ENCODE peak calls at places on chromosomes 4 and X, in nine cellular contexts. L is breast epithelium; F is aorta; H is HepG2; A is GM23248; B is ovary; E is hepatocyte; Y is CD8-positive, alpha-beta memory T cell; K is spleen. V is an unnamed sample.

GRCh38 chr4:183831689-183832088 is 73.4 kb upstream of the STOX2 start:
- DNase-seq in L (no peak), F (no peak), H (no peak), A (no peak), B (no peak), E (no peak), Y (no peak), K (no peak), V (no peak)

GRCh38 chr4:6324999-6325790 is 55.5 kb downstream of the WFS1 start:
- DNase-seq in L (peak; percentile 50), F (no peak), H (no peak), A (peak; percentile 79), B (no peak), E (peak; percentile 57), Y (no peak), K (no peak), V (no peak)

GRCh38 chr4:66052426-66052825 is 382.1 kb upstream of the EPHA5 start:
- DNase-seq in L (no peak), F (no peak), H (no peak), A (no peak), B (no peak), E (no peak), Y (no peak), K (no peak), V (no peak)

GRCh38 chrX:14777484-14777883 is 95.4 kb downstream of the FANCB start:
- DNase-seq in L (no peak), F (no peak), H (no peak), A (peak; percentile 57), B (no peak), E (no peak), Y (no peak), K (no peak), V (no peak)

GRCh38 chr4:146436423-146437162 is 85.1 kb downstream of the SLC10A7 start:
- DNase-seq in L (no peak), F (no peak), H (no peak), A (peak; percentile 54), B (no peak), E (no peak), Y (no peak), K (no peak), V (no peak)

GRCh38 chrX:154373340-154374306 is 811 bp downstream of the FLNA start:
- DNase-seq in L (peak; percentile 89), F (peak; percentile 80), H (peak; percentile 59), A (peak; percentile 76), B (peak; percentile 71), E (peak; percentile 75), Y (no peak), K (no peak), V (no peak)

GRCh38 chrX:6129751-6130150 is 98.9 kb downstream of the NLGN4X start:
- DNase-seq in L (no peak), F (no peak), H (no peak), A (no peak), B (no peak), E (no peak), Y (no peak), K (no peak), V (no peak)

GRCh38 chr4:22389240-22389871 is 126.5 kb downstream of the ADGRA3 start:
- DNase-seq in L (no peak), F (peak; percentile 46), H (peak; percentile 59), A (peak; percentile 83), B (peak; percentile 58), E (peak; percentile 83), Y (peak; percentile 1), K (no peak), V (no peak)

GRCh38 chrX:40908857-40909475 is 173.6 kb upstream of the MED14 start:
- DNase-seq in L (no peak), F (no peak), H (no peak), A (peak; percentile 63), B (no peak), E (no peak), Y (no peak), K (no peak), V (no peak)

GRCh38 chr4:173167793-173168395 is 717 bp upstream of the GALNT7 start:
- DNase-seq in L (no peak), F (peak; percentile 57), H (no peak), A (peak; percentile 57), B (peak; percentile 47), E (peak; percentile 60), Y (peak; percentile 1), K (peak; percentile 86), V (peak; percentile 19)

GRCh38 chr4:57499786-57500185 is 389.6 kb upstream of the IGFBP7 start:
- DNase-seq in L (no peak), F (no peak), H (peak; percentile 42), A (peak; percentile 32), B (no peak), E (no peak), Y (no peak), K (no peak), V (no peak)

GRCh38 chr4:156419080-156419638 is 465.5 kb upstream of the CTSO start:
- DNase-seq in L (no peak), F (no peak), H (no peak), A (peak; percentile 23), B (no peak), E (peak; percentile 10), Y (no peak), K (no peak), V (no peak)

GRCh38 chr4:27775156-27775555 is 914.5 kb downstream of the STIM2 start:
- DNase-seq in L (no peak), F (no peak), H (no peak), A (no peak), B (no peak), E (no peak), Y (no peak), K (no peak), V (no peak)

GRCh38 chr4:8198206-8198905 is 734 bp upstream of the SH3TC1 start:
- DNase-seq in L (peak; percentile 43), F (peak; percentile 78), H (no peak), A (no peak), B (no peak), E (no peak), Y (no peak), K (peak; percentile 85), V (no peak)

GRCh38 chrX:39416547-39417262 is 615.4 kb downstream of the MID1IP1 start:
- DNase-seq in L (no peak), F (no peak), H (no peak), A (no peak), B (no peak), E (no peak), Y (no peak), K (no peak), V (no peak)

GRCh38 chrX:281166-281999 is at the start of gene PLCXD1:
- DNase-seq in L (no peak), F (peak; percentile 46), H (peak; percentile 85), A (peak; percentile 28), B (peak; percentile 67), E (peak; percentile 89), Y (no peak), K (peak; percentile 76), V (no peak)

GRCh38 chrX:16191605-16192004 is 24.3 kb downstream of the MAGEB17 start:
- DNase-seq in L (no peak), F (no peak), H (no peak), A (no peak), B (no peak), E (no peak), Y (no peak), K (no peak), V (no peak)

GRCh38 chr4:186485621-186486062 is 69.7 kb downstream of the MTNR1A start:
- DNase-seq in L (no peak), F (peak; percentile 48), H (no peak), A (peak; percentile 44), B (no peak), E (no peak), Y (no peak), K (no peak), V (no peak)

GRCh38 chr4:256492-256891 is 48.8 kb downstream of the ZNF732 start:
- DNase-seq in L (no peak), F (no peak), H (no peak), A (no peak), B (no peak), E (no peak), Y (no peak), K (no peak), V (no peak)
- H3K9me3 ChIP-seq in L (peaks cover 96% of the 10 kb centered on the region), F (peaks cover 11% of the 10 kb centered on the region), H (peaks cover 94% of the 10 kb centered on the region), A (peaks cover 22% of the 10 kb centered on the region), B (no peaks in the 10 kb centered on the region), E (peaks cover 32% of the 10 kb centered on the region), Y (peaks cover 34% of the 10 kb centered on the region), K (peaks cover 100% of the 10 kb centered on the region), V (peaks cover 22% of the 10 kb centered on the region)

GRCh38 chr4:18103876-18104275 is 82.3 kb upstream of the LCORL start:
- DNase-seq in L (no peak), F (no peak), H (no peak), A (no peak), B (no peak), E (no peak), Y (no peak), K (no peak), V (no peak)
- H3K9me3 ChIP-seq in L (no peaks in the 10 kb centered on the region), F (no peaks in the 10 kb centered on the region), H (no peaks in the 10 kb centered on the region), A (no peaks in the 10 kb centered on the region), B (no peaks in the 10 kb centered on the region), E (no peaks in the 10 kb centered on the region), Y (no peaks in the 10 kb centered on the region), K (no peaks in the 10 kb centered on the region), V (no peaks in the 10 kb centered on the region)

DNA sequence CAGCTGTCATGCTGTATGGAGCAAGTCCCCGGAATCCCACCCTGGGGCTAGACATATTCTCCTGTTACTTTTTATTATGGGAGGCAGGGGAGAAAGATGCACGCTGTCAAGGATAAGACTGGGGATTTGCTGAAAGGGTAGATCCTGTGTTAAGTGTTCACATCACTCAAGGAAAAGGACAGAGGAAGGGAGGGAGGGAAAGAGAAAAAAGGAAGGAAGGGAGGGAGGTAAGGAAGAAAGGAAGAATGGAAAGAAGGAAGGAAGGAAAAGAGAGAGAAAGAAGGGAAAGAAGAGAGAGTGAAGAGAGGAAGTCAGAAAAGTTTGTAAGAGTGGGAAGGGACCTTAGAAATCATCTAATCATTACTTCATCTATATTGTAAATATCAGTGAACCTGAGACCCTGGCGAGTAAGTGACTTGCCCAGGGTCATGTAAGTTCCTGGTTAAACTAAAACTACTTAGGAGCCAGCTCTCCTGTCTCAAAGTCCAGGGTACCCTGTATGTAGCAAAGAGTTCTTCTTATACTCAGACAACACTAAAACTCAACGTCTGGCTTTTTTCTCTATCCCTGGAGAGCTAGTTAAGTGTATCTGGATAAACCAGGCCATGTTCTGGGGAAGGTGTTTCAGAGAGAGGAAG is 47.2 kb upstream of the MSX1 start:
- DNase-seq in L (no peak), F (no peak), H (peak; percentile 12), A (no peak), B (no peak), E (no peak), Y (no peak), K (no peak), V (no peak)
- H3K9me3 ChIP-seq in L (peaks cover 24% of the 10 kb centered on the region), F (no peaks in the 10 kb centered on the region), H (no peaks in the 10 kb centered on the region), A (no peaks in the 10 kb centered on the region), B (no peaks in the 10 kb centered on the region), E (no peaks in the 10 kb centered on the region), Y (no peaks in the 10 kb centered on the region), K (peaks cover 43% of the 10 kb centered on the region), V (no peaks in the 10 kb centered on the region)

DNA sequence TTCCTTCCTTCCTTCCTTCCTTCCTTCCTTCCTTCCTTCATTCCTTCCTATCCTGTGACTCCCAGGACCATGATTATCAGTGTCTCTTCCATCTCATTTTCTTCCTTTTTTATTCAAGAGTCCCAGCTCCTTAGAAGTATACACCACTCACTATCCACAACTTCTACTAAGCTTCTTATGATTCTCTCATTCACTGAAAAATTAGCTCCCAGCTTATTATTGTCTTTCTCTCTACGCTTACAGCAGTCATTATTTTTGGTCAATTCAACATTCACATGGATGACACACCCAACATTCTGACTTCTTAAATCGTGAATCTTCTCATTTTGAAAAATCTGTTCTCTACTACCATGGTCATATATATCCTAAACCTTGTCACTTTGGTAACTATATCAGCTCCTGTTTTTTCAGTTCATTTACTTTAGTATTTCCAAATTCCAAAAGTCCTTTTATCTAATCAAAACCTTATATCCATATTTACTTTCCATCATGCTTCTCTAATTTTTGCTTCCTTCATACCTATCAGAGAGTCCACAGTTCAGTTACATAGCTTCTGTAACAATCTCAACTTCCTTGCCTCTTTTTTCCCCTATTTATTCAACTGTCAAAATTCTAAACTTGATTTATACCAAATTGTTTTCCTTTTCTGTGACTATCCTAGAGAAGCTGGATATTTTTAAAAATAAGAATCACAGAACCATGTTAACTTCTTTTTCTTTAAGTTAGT is 677.5 kb downstream of the RAPGEF2 start:
- DNase-seq in L (no peak), F (no peak), H (no peak), A (no peak), B (no peak), E (no peak), Y (no peak), K (no peak), V (no peak)
- H3K9me3 ChIP-seq in L (no peaks in the 10 kb centered on the region), F (no peaks in the 10 kb centered on the region), H (no peaks in the 10 kb centered on the region), A (no peaks in the 10 kb centered on the region), B (no peaks in the 10 kb centered on the region), E (no peaks in the 10 kb centered on the region), Y (no peaks in the 10 kb centered on the region), K (no peaks in the 10 kb centered on the region), V (no peaks in the 10 kb centered on the region)

V was measured in T-helper 17 cell.